ENCODE peak calls at places on chromosome 11, in seven cellular contexts. M is GM13977; D is fibroblast of pulmonary artery; Q is stimulated activated CD8-positive, alpha-beta memory T cell treated with anti-CD3 and anti-CD28 coated beads, Interleukin-2, amount 100 ng/mL, for 48 hours; A is SW480; X is SK-N-SH; C is HFF-Myc. E is an unnamed sample.

GRCh38 chr11:2587132-2587930 is 112.5 kb downstream of the KCNQ1OT1 start:
- DNase-seq in X (peak; percentile 14), Q (no peak), D (no peak), A (no peak), M (no peak), C (no peak), E (no peak)

GRCh38 chr11:12377824-12378593 is 638 bp downstream of the PARVA start:
- DNase-seq in C (peak; percentile 56), D (peak; percentile 87), Q (no peak), A (peak; percentile 77), M (no peak), X (peak; percentile 93), E (peak; percentile 82)

GRCh38 chr11:119368121-119369034 is 13.1 kb downstream of the USP2 start:
- DNase-seq in Q (no peak), D (peak; percentile 25), M (no peak), A (peak; percentile 77), C (no peak), X (peak; percentile 54), E (peak; percentile 61)

GRCh38 chr11:35424157-35424945 is 5.0 kb upstream of the SLC1A2 start:
- DNase-seq in X (no peak), C (no peak), A (no peak), Q (no peak), D (no peak), M (no peak), E (no peak)

GRCh38 chr11:47050284-47050683 is 113.7 kb downstream of the CSTPP1 start:
- DNase-seq in X (no peak), D (no peak), C (no peak), M (no peak), Q (no peak), A (no peak), E (no peak)

GRCh38 chr11:33135216-33135615 is 26.1 kb downstream of the CSTF3 start:
- DNase-seq in C (peak; percentile 50), X (no peak), M (no peak), A (no peak), D (peak; percentile 75), Q (no peak), E (peak; percentile 75)

GRCh38 chr11:35487532-35488078 is 37.8 kb downstream of the PAMR1 start:
- DNase-seq in D (peak; percentile 79), C (peak; percentile 38), A (peak; percentile 32), M (no peak), Q (no peak), X (peak; percentile 42), E (peak; percentile 68)

GRCh38 chr11:44525473-44526252 is 39.8 kb upstream of the CD82 start:
- DNase-seq in D (no peak), X (no peak), M (no peak), Q (no peak), C (no peak), A (no peak), E (no peak)

GRCh38 chr11:43825217-43825816 is 55.3 kb upstream of the ALKBH3 start:
- DNase-seq in Q (no peak), A (peak; percentile 49), D (peak; percentile 54), C (no peak), X (peak; percentile 46), M (peak; percentile 11), E (peak; percentile 39)

GRCh38 chr11:65650547-65651338 is 12.0 kb downstream of the RELA start:
- DNase-seq in D (no peak), Q (no peak), A (no peak), X (no peak), C (no peak), M (no peak), E (no peak)

GRCh38 chr11:70159612-70160570 is 43.2 kb upstream of the FADD start:
- DNase-seq in M (no peak), A (peak; percentile 77), X (no peak), C (no peak), D (peak; percentile 8), Q (no peak), E (no peak)

GRCh38 chr11:9001736-9002135 is 2.1 kb downstream of the NRIP3 start:
- DNase-seq in A (no peak), Q (no peak), D (peak; percentile 75), X (no peak), C (no peak), M (no peak), E (peak; percentile 91)

GRCh38 chr11:126172596-126173038 is 38.8 kb downstream of the RPUSD4 start:
- DNase-seq in C (no peak), Q (no peak), X (no peak), A (no peak), M (no peak), D (peak; percentile 13), E (peak; percentile 56)

GRCh38 chr11:69370984-69371709 is 77.2 kb downstream of the MYEOV start:
- DNase-seq in X (no peak), A (no peak), Q (no peak), D (no peak), C (no peak), M (no peak), E (no peak)

GRCh38 chr11:99069831-99070444 is 49.2 kb downstream of the CNTN5 start:
- DNase-seq in Q (no peak), X (no peak), A (no peak), C (no peak), M (no peak), D (peak; percentile 32), E (peak; percentile 45)

GRCh38 chr11:113581713-113582112 is 106.5 kb upstream of the DRD2 start:
- DNase-seq in Q (no peak), A (no peak), C (no peak), X (no peak), M (no peak), D (no peak), E (no peak)

GRCh38 chr11:61787928-61788491 is 4.4 kb downstream of the TMEM258 start:
- DNase-seq in D (peak; percentile 82), X (peak; percentile 74), Q (no peak), A (peak; percentile 69), C (peak; percentile 7), M (peak; percentile 35), E (peak; percentile 67)

GRCh38 chr11:63870351-63871197 is 31.7 kb downstream of the MARK2 start:
- DNase-seq in A (no peak), Q (no peak), D (no peak), M (no peak), X (no peak), C (no peak), E (no peak)

GRCh38 chr11:124892750-124893454 is 4.8 kb downstream of the ROBO4 start:
- DNase-seq in D (peak; percentile 15), M (no peak), X (peak; percentile 6), C (no peak), Q (no peak), A (no peak), E (no peak)

GRCh38 chr11:57793711-57794110 is 32.1 kb downstream of the CTNND1 start:
- DNase-seq in M (no peak), X (no peak), A (no peak), D (no peak), Q (no peak), C (no peak), E (no peak)

GRCh38 chr11:39374963-39375698 is 2084.3 kb downstream of the LRRC4C start:
- DNase-seq in A (no peak), Q (no peak), C (no peak), X (peak; percentile 20), D (peak; percentile 46), M (peak; percentile 5), E (no peak)

GRCh38 chr11:11993814-11994213 is 14.6 kb downstream of the DKK3 start:
- DNase-seq in X (peak; percentile 70), C (no peak), Q (no peak), A (peak; percentile 84), M (no peak), D (peak; percentile 70), E (peak; percentile 80)

GRCh38 chr11:133576351-133576750 is 44.0 kb upstream of the OPCML start:
- DNase-seq in M (no peak), X (peak; percentile 17), Q (peak; percentile 1), C (no peak), A (no peak), D (no peak), E (no peak)

GRCh38 chr11:83681045-83681781 is 395.0 kb upstream of the CCDC90B start:
- DNase-seq in A (no peak), M (no peak), D (peak; percentile 1), Q (no peak), X (no peak), C (no peak), E (no peak)

E was measured in HCEC 1CT.